ENCODE peak calls at places on chromosomes 7 and 10, in ten cellular contexts. K, P, F, V, Y, M, R, D, Z and J are unnamed samples.

GRCh38 chr10:129958686-129959543 is 5.2 kb downstream of the EBF3 start:
- DNase-seq in Z (no peak), Y (no peak), F (no peak), V (no peak), M (no peak), P (no peak), D (no peak), R (no peak), K (no peak), J (no peak)

GRCh38 chr10:102770792-102771191 is 27.0 kb downstream of the WBP1L start:
- DNase-seq in D (no peak), V (no peak), K (no peak), P (no peak), R (no peak), Y (no peak), Z (no peak), F (no peak), M (no peak), J (no peak)

GRCh38 chr10:98041352-98042043 is 11.1 kb upstream of the CRTAC1 start:
- DNase-seq in V (peak; percentile 75), Z (peak; percentile 74), F (no peak), M (peak; percentile 66), R (no peak), D (peak; percentile 22), K (no peak), Y (no peak), P (peak; percentile 14), J (peak; percentile 59)

GRCh38 chr10:97028126-97028831 is 157.5 kb downstream of the SLIT1 start:
- DNase-seq in K (no peak), R (no peak), P (peak; percentile 79), D (no peak), F (no peak), Z (no peak), V (peak; percentile 35), Y (no peak), M (peak; percentile 88), J (no peak)

GRCh38 chr10:124728071-124728829 is 15.9 kb downstream of the FAM53B start:
- DNase-seq in F (peak; percentile 68), P (no peak), Y (no peak), V (no peak), Z (no peak), D (peak; percentile 53), M (no peak), K (no peak), R (no peak), J (no peak)

GRCh38 chr10:48470115-48470892 is 134.6 kb downstream of the ARHGAP22 start:
- DNase-seq in R (no peak), V (no peak), P (no peak), Y (no peak), Z (no peak), D (no peak), F (no peak), K (no peak), M (no peak), J (peak; percentile 39)

GRCh38 chr10:2761311-2761710 is 306.0 kb upstream of the PFKP start:
- DNase-seq in R (no peak), D (no peak), K (no peak), Y (no peak), V (no peak), M (no peak), P (no peak), F (no peak), Z (no peak), J (no peak)

GRCh38 chr7:129906700-129907099 is 46.1 kb downstream of the UBE2H start:
- DNase-seq in Y (no peak), D (no peak), V (no peak), P (peak; percentile 87), K (no peak), Z (no peak), F (peak; percentile 7), R (no peak), M (no peak), J (no peak)

GRCh38 chr10:69848454-69848853 is 46.7 kb downstream of the COL13A1 start:
- DNase-seq in K (no peak), F (no peak), P (no peak), V (no peak), Y (no peak), M (no peak), Z (no peak), D (no peak), R (no peak), J (no peak)

GRCh38 chr7:123177442-123177841 is 22.3 kb downstream of the SLC13A1 start:
- DNase-seq in R (no peak), K (no peak), Y (no peak), P (no peak), M (no peak), F (no peak), Z (no peak), D (no peak), V (no peak), J (no peak)

GRCh38 chr7:42454006-42454405 is 217.0 kb upstream of the GLI3 start:
- DNase-seq in M (no peak), Z (no peak), V (peak; percentile 26), R (no peak), K (no peak), P (no peak), D (no peak), F (no peak), Y (no peak), J (peak; percentile 30)